ENCODE peak calls at places on chromosome 5, in seven cellular contexts. Y, T, C, O, S, F and X are unnamed samples.

GRCh38 chr5:42021923-42022322 is 96.8 kb downstream of the FBXO4 start:
- DNase-seq in T (no peak), O (no peak), Y (no peak), S (no peak), C (no peak), F (no peak), X (no peak)

GRCh38 chr5:68482199-68482598 is 266.6 kb downstream of the PIK3R1 start:
- DNase-seq in C (no peak), O (no peak), F (no peak), Y (no peak), S (no peak), T (no peak), X (no peak)

GRCh38 chr5:58459276-58459859 is 518 bp downstream of the PLK2 start:
- DNase-seq in T (no peak), Y (no peak), F (peak), O (peak), C (peak), S (no peak), X (no peak)

GRCh38 chr5:108461628-108462367 is 79.9 kb upstream of the FBXL17 start:
- DNase-seq in O (peak), T (no peak), Y (no peak), F (peak), C (peak), S (no peak), X (no peak)

GRCh38 chr5:102857090-102857818 is 102.1 kb downstream of the PAM start:
- DNase-seq in Y (no peak), O (peak), F (peak), C (peak), S (no peak), T (no peak), X (no peak)

GRCh38 chr5:117623042-117623815 is 1048.6 kb upstream of the SEMA6A start:
- DNase-seq in Y (no peak), O (no peak), F (peak), C (peak), T (no peak), S (no peak), X (peak)

GRCh38 chr5:36985387-36985786 is 108.8 kb downstream of the NIPBL start:
- DNase-seq in T (no peak), S (no peak), O (no peak), Y (no peak), F (no peak), C (peak), X (no peak)

GRCh38 chr5:55993013-55993412 is 1.8 kb downstream of the IL6ST start:
- DNase-seq in S (no peak), F (peak), C (peak), T (no peak), Y (no peak), O (peak), X (no peak)

GRCh38 chr5:31819926-31820516 is 181.1 kb downstream of the PDZD2 start:
- DNase-seq in Y (no peak), F (no peak), O (no peak), C (no peak), S (no peak), T (no peak), X (no peak)

GRCh38 chr5:57539281-57539701 is 56.7 kb upstream of the ACTBL2 start:
- DNase-seq in O (peak), C (peak), T (no peak), Y (no peak), S (no peak), F (no peak), X (no peak)

GRCh38 chr5:166074839-166075481 is 2216.5 kb upstream of the WWC1 start:
- DNase-seq in Y (no peak), C (no peak), O (no peak), S (no peak), T (no peak), F (no peak), X (no peak)

GRCh38 chr5:111070272-111071134 is 1.0 kb upstream of the TSLP start:
- DNase-seq in F (no peak), S (no peak), C (peak), Y (no peak), O (peak), T (no peak), X (no peak)

GRCh38 chr5:131384181-131384580 is 120.3 kb downstream of the CDC42SE2 start:
- DNase-seq in O (no peak), T (no peak), F (no peak), C (no peak), S (no peak), Y (no peak), X (no peak)

GRCh38 chr5:27854243-27854852 is 816.0 kb upstream of the CDH9 start:
- DNase-seq in T (no peak), C (no peak), S (no peak), F (peak), Y (no peak), O (no peak), X (no peak)

GRCh38 chr5:173303878-173304590 is 24.2 kb downstream of the STC2 start:
- DNase-seq in F (no peak), O (peak), Y (no peak), S (no peak), C (no peak), T (no peak), X (no peak)

GRCh38 chr5:129904667-129905466 is 602 bp downstream of the CHSY3 start:
- DNase-seq in S (no peak), O (peak), C (peak), Y (no peak), T (no peak), F (peak), X (no peak)

GRCh38 chr5:179254638-179255271 is 90.5 kb downstream of the ADAMTS2 start:
- DNase-seq in F (no peak), Y (no peak), C (no peak), S (no peak), T (no peak), O (no peak), X (no peak)